ENCODE peak calls at places on chromosome 10, in eight cellular contexts. H, B, T, K, S, O, E and U are unnamed samples.

GRCh38 chr10:124388823-124389612 is 29.7 kb downstream of the OAT start:
- DNase-seq in K (peak), O (peak), H (peak), S (peak), E (peak), B (peak), T (peak), U (peak)

GRCh38 chr10:110704070-110704469 is 59.9 kb downstream of the RBM20 start:
- DNase-seq in S (no peak), B (no peak), K (no peak), E (no peak), O (no peak), T (no peak), H (no peak), U (no peak)

GRCh38 chr10:92699518-92700272 is 9.9 kb downstream of the HHEX start:
- DNase-seq in O (peak), K (no peak), E (no peak), S (no peak), B (peak), H (peak), T (peak), U (no peak)

GRCh38 chr10:123945506-123945905 is 53.9 kb upstream of the CPXM2 start:
- DNase-seq in H (no peak), T (no peak), S (no peak), O (peak), E (no peak), K (no peak), B (no peak), U (no peak)

GRCh38 chr10:60441515-60441914 is 51.8 kb upstream of the ANK3 start:
- DNase-seq in H (no peak), T (no peak), S (no peak), O (peak), B (no peak), K (no peak), E (no peak), U (no peak)

GRCh38 chr10:114758331-114758730 is 63.2 kb upstream of the FHIP2A start:
- DNase-seq in B (no peak), E (no peak), T (no peak), O (peak), H (no peak), K (no peak), S (no peak), U (no peak)

GRCh38 chr10:70974351-70974901 is 86.1 kb upstream of the PCBD1 start:
- DNase-seq in S (no peak), B (peak), O (peak), E (no peak), T (no peak), K (no peak), H (no peak), U (no peak)

GRCh38 chr10:51047857-51048256 is 26.4 kb upstream of the PRKG1 start:
- DNase-seq in H (no peak), B (no peak), S (no peak), T (no peak), K (no peak), E (no peak), O (peak), U (no peak)

GRCh38 chr10:33155720-33156638 is 178.5 kb downstream of the NRP1 start:
- DNase-seq in K (no peak), O (peak), S (no peak), T (peak), E (peak), B (no peak), H (no peak), U (no peak)

GRCh38 chr10:49044293-49045217 is 70.8 kb downstream of the VSTM4 start:
- DNase-seq in H (no peak), T (no peak), E (no peak), K (no peak), S (no peak), O (no peak), B (no peak), U (no peak)

GRCh38 chr10:119502618-119503155 is 39.8 kb downstream of the RGS10 start:
- DNase-seq in B (peak), O (no peak), E (no peak), S (no peak), T (no peak), H (no peak), K (no peak), U (no peak)

GRCh38 chr10:26485150-26485941 is 47.2 kb downstream of the APBB1IP start:
- DNase-seq in O (peak), S (no peak), K (no peak), E (no peak), H (no peak), T (no peak), B (no peak), U (no peak)

GRCh38 chr10:95759233-95759826 is 3.4 kb downstream of the ENTPD1 start:
- DNase-seq in S (no peak), H (no peak), O (peak), E (no peak), K (no peak), B (no peak), T (no peak), U (no peak)

GRCh38 chr10:86579883-86580548 is 58.4 kb upstream of the WAPL start:
- DNase-seq in T (no peak), S (no peak), O (no peak), K (no peak), H (no peak), B (no peak), E (no peak), U (no peak)

GRCh38 chr10:5628798-5629788 is 37.3 kb downstream of the ASB13 start:
- DNase-seq in H (no peak), T (peak), S (no peak), K (no peak), E (no peak), B (no peak), O (peak), U (no peak)

GRCh38 chr10:78700413-78700812 is 368.4 kb upstream of the ZMIZ1 start:
- DNase-seq in O (peak), H (no peak), S (no peak), B (no peak), T (peak), K (no peak), E (no peak), U (no peak)

GRCh38 chr10:117830832-117831231 is 215.9 kb downstream of the RAB11FIP2 start:
- DNase-seq in O (no peak), B (no peak), E (no peak), H (no peak), K (no peak), S (no peak), T (peak), U (no peak)

GRCh38 chr10:110847351-110847750 is 24.4 kb upstream of the PDCD4 start:
- DNase-seq in O (no peak), S (no peak), K (no peak), H (no peak), B (no peak), E (no peak), T (no peak), U (no peak)

GRCh38 chr10:28906440-28906839 is 229.1 kb downstream of the BAMBI start:
- DNase-seq in B (no peak), H (no peak), E (no peak), O (no peak), K (no peak), S (no peak), T (no peak), U (no peak)

GRCh38 chr10:73956476-73957338 is 41.2 kb upstream of the VCL start:
- DNase-seq in K (no peak), H (no peak), S (no peak), O (peak), B (peak), T (peak), E (no peak), U (no peak)

GRCh38 chr10:126921974-126922525 is 16.8 kb downstream of the DOCK1 start:
- DNase-seq in H (no peak), E (no peak), S (no peak), O (peak), B (no peak), T (no peak), K (no peak), U (no peak)

GRCh38 chr10:17386616-17387075 is 67.7 kb downstream of the ST8SIA6 start:
- DNase-seq in H (no peak), B (no peak), O (no peak), K (no peak), E (peak), T (no peak), S (no peak), U (no peak)